ENCODE peak calls at places on chromosomes 13 and 19, in five cellular contexts. O is HFF-Myc, A is kidney epithelial cell, T is HFFc6, H is colonic mucosa. M is an unnamed sample.

GRCh38 chr13:90950134-90950533 is 397.4 kb upstream of the MIR17HG start:
- DNase-seq in A (peak; percentile 39), H (no peak), O (no peak), T (no peak), M (no peak)

GRCh38 chr13:100128373-100128772 is 39.5 kb downstream of the PCCA start:
- DNase-seq in H (no peak), A (peak; percentile 25), T (no peak), O (no peak), M (no peak)

GRCh38 chr19:45473366-45474190 is 5.8 kb downstream of the FOSB start:
- DNase-seq in H (no peak), O (no peak), A (no peak), T (no peak), M (no peak)

GRCh38 chr19:53082929-53083328 is 20.3 kb downstream of the ZNF160 start:
- DNase-seq in A (no peak), T (no peak), H (no peak), O (no peak), M (no peak)

GRCh38 chr19:55075366-55075998 is at the start of gene EPS8L1:
- DNase-seq in H (peak; percentile 87), O (no peak), T (no peak), A (no peak), M (no peak)

GRCh38 chr19:38849746-38850230 is at the start of gene HNRNPL:
- DNase-seq in O (no peak), A (no peak), T (no peak), H (peak; percentile 99), M (no peak)

GRCh38 chr19:57888494-57889231 is at the start of gene ZNF814:
- DNase-seq in H (peak; percentile 90), T (peak; percentile 28), O (peak; percentile 85), A (peak; percentile 57), M (peak; percentile 29)

GRCh38 chr13:42073683-42074082 is 25.2 kb downstream of the DGKH start:
- DNase-seq in T (no peak), H (no peak), A (no peak), O (no peak), M (no peak)

GRCh38 chr19:2722541-2723344 is 1.6 kb upstream of the DIRAS1 start:
- DNase-seq in T (peak; percentile 87), O (no peak), H (peak; percentile 32), A (peak; percentile 45), M (no peak)

GRCh38 chr13:44713793-44714469 is 137.8 kb upstream of the TSC22D1 start:
- DNase-seq in O (peak; percentile 94), A (peak; percentile 89), T (peak; percentile 90), H (no peak), M (peak; percentile 69)

GRCh38 chr13:42873081-42873480 is 91.7 kb downstream of the FAM216B start:
- DNase-seq in O (no peak), H (no peak), T (no peak), A (no peak), M (no peak)

GRCh38 chr19:18796239-18796638 is 5.1 kb upstream of the COMP start:
- DNase-seq in T (peak; percentile 11), A (no peak), O (no peak), H (no peak), M (no peak)

GRCh38 chr19:3503036-3503572 is 2.6 kb upstream of the DOHH start:
- DNase-seq in T (no peak), O (no peak), A (no peak), H (no peak), M (no peak)

GRCh38 chr13:50037788-50038187 is 22.5 kb downstream of the KCNRG start:
- DNase-seq in T (no peak), A (no peak), H (no peak), O (no peak), M (no peak)

GRCh38 chr13:29436291-29436690 is 159.2 kb downstream of the SLC7A1 start:
- DNase-seq in H (no peak), T (peak; percentile 88), O (no peak), A (peak; percentile 56), M (no peak)

GRCh38 chr13:40094056-40094455 is 438.6 kb downstream of the COG6 start:
- DNase-seq in O (no peak), H (peak; percentile 32), T (no peak), A (no peak), M (peak; percentile 27)

GRCh38 chr19:6817179-6817578 is 44.7 kb downstream of the VAV1 start:
- DNase-seq in A (no peak), O (no peak), H (no peak), T (no peak), M (no peak)

GRCh38 chr13:29786698-29787097 is 63.7 kb downstream of the UBL3 start:
- DNase-seq in H (no peak), O (no peak), A (no peak), T (no peak), M (no peak)

GRCh38 chr19:42005504-42005903 is 11.5 kb upstream of the ATP1A3 start:
- DNase-seq in H (no peak), O (no peak), T (no peak), A (no peak), M (no peak)

GRCh38 chr19:50492303-50493052 is 15.8 kb upstream of the GARIN5A start:
- DNase-seq in O (no peak), A (no peak), T (no peak), H (no peak), M (no peak)

GRCh38 chr13:94713556-94714182 is 1.3 kb upstream of the SOX21 start:
- DNase-seq in O (no peak), A (no peak), H (no peak), T (no peak), M (no peak)

GRCh38 chr13:42474954-42475353 is 99.0 kb upstream of the TNFSF11 start:
- DNase-seq in A (peak; percentile 9), O (no peak), T (no peak), H (no peak), M (no peak)

GRCh38 chr19:56504581-56504980 is 3.1 kb upstream of the ZNF471 start:
- DNase-seq in H (no peak), A (no peak), T (peak; percentile 12), O (no peak), M (no peak)

GRCh38 chr13:106471957-106472543 is 63.4 kb downstream of the EFNB2 start:
- DNase-seq in O (peak; percentile 14), A (peak; percentile 84), H (peak; percentile 69), T (peak; percentile 85), M (peak; percentile 61)

GRCh38 chr19:46927893-46928292 is 67.1 kb downstream of the ARHGAP35 start:
- DNase-seq in A (no peak), O (no peak), T (no peak), H (no peak), M (no peak)

GRCh38 chr13:88086577-88086976 is 415.4 kb downstream of the SLITRK5 start:
- DNase-seq in A (peak; percentile 14), T (no peak), H (no peak), O (no peak), M (no peak)

GRCh38 chr19:24060687-24061356 is 26.2 kb upstream of the ZNF254 start:
- DNase-seq in H (no peak), T (no peak), A (no peak), O (no peak), M (no peak)

GRCh38 chr13:41500501-41500900 is 43.2 kb downstream of the RGCC start:
- DNase-seq in A (no peak), O (no peak), H (no peak), T (no peak), M (no peak)

GRCh38 chr19:46875234-46875633 is 14.4 kb downstream of the ARHGAP35 start:
- DNase-seq in A (no peak), H (no peak), O (no peak), T (no peak), M (no peak)

GRCh38 chr19:13037161-13037560 is 41.9 kb downstream of the NFIX start:
- DNase-seq in O (no peak), A (no peak), T (peak; percentile 83), H (no peak), M (no peak)

GRCh38 chr19:55537741-55538111 is 793 bp upstream of the SBK2 start:
- DNase-seq in H (no peak), A (no peak), O (no peak), T (no peak), M (no peak)

GRCh38 chr13:105679832-105680231 is 855.6 kb downstream of the EFNB2 start:
- DNase-seq in O (no peak), T (no peak), H (no peak), A (no peak), M (no peak)

GRCh38 chr13:49369876-49370275 is 74.0 kb downstream of the CAB39L start:
- DNase-seq in T (no peak), A (no peak), H (no peak), O (no peak), M (no peak)

GRCh38 chr13:73365681-73366080 is 306.9 kb downstream of the KLF5 start:
- DNase-seq in O (no peak), H (no peak), T (no peak), A (peak; percentile 21), M (no peak)

GRCh38 chr19:56594783-56595547 is at the start of gene ZNF71:
- DNase-seq in A (peak; percentile 37), O (peak; percentile 39), H (peak; percentile 86), T (peak; percentile 80), M (peak; percentile 34)

GRCh38 chr19:49567722-49568454 is 12.5 kb downstream of the NOSIP start:
- DNase-seq in T (no peak), O (peak; percentile 66), A (no peak), H (peak; percentile 80), M (no peak)

DNA sequence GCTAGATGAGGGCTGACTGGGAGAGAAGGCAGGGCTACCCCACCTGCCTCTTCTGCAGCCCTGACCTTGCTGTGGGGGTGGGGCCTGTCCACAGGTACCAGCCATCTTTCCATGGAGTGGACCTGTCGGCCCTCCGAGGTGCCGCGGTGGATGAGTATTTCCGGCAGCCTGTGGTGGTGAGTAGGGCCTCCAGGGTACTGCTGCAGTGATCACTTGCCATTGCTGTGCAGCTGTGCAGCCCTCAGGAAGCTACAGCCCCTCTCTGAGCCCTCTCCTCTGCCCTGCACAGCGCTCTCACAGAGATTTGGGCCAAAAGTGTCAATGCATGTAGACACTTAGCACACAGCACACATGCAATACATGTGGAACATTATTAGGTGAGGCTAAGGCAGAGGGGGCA is 11.8 kb downstream of the YIPF2 start:
- DNase-seq in A (no peak), T (no peak), O (no peak), H (no peak), M (no peak)
- TF ChIP-seq CTCF in A (no peak), T (no peak), O (no peak), H (no peak), M (no peak)

GRCh38 chr19:43124360-43124759 is 41.9 kb upstream of the PSG2 start:
- DNase-seq in A (no peak), H (no peak), T (no peak), O (no peak), M (no peak)
- TF ChIP-seq CTCF in A (no peak), H (no peak), T (peak; percentile 70), O (no peak), M (peak; percentile 29)

GRCh38 chr19:31745731-31746130 is 396.5 kb upstream of the TSHZ3 start:
- DNase-seq in T (no peak), A (no peak), H (no peak), O (no peak), M (no peak)
- TF ChIP-seq CTCF in T (no peak), A (no peak), H (no peak), O (no peak), M (no peak)

GRCh38 chr19:7869453-7869909 is 4.7 kb downstream of the PRR36 start:
- DNase-seq in O (no peak), A (no peak), T (no peak), H (peak; percentile 82), M (no peak)
- TF ChIP-seq CTCF in O (no peak), A (no peak), T (peak; percentile 61), H (no peak), M (no peak)

M was measured in AG09309.